ENCODE peak calls at places on chromosomes 13 and 19, in six cellular contexts. E is neural progenitor cell, A is MM.1S, V is colonic mucosa, N is endodermal cell, X is IMR-90. R is an unnamed sample. For H3K4me1, the result is how much of the 10 kb centered on the place peaks cover.

GRCh38 chr19:17213334-17213733 is 1.8 kb upstream of the USE1 start:
- DNase-seq in E (no peak), A (no peak), V (no peak), N (no peak), X (no peak), R (no peak)

GRCh38 chr19:40777795-40778044 is 327 bp upstream of the RAB4B start:
- DNase-seq in E (no peak), A (no peak), V (no peak), N (no peak), X (no peak), R (no peak)

GRCh38 chr13:81686877-81687276 is 1346.0 kb upstream of the SPRY2 start:
- DNase-seq in E (no peak), A (no peak), V (no peak), N (no peak), X (no peak), R (no peak)

GRCh38 chr19:33864311-33864850 is 67.7 kb downstream of the KCTD15 start:
- DNase-seq in E (no peak), A (no peak), V (peak), N (no peak), X (no peak), R (no peak)

GRCh38 chr13:109494955-109495354 is 291.4 kb downstream of the IRS2 start:
- DNase-seq in E (no peak), A (no peak), V (no peak), N (no peak), X (peak), R (no peak)

GRCh38 chr19:54430306-54431254 is 15.3 kb downstream of the TTYH1 start:
- DNase-seq in E (peak), A (no peak), V (no peak), N (peak), X (no peak), R (peak)

GRCh38 chr13:89969996-89970709 is 1377.3 kb upstream of the MIR17HG start:
- DNase-seq in E (no peak), A (no peak), V (no peak), N (no peak), X (no peak), R (no peak)

GRCh38 chr13:100601716-100602115 is 13.1 kb upstream of the GGACT start:
- DNase-seq in E (no peak), A (no peak), V (no peak), N (no peak), X (no peak), R (no peak)

GRCh38 chr13:98525852-98526512 is 50.9 kb downstream of the STK24 start:
- DNase-seq in E (no peak), A (no peak), V (no peak), N (no peak), X (no peak), R (no peak)

GRCh38 chr19:18292810-18293641 is 11.6 kb upstream of the JUND start:
- DNase-seq in E (peak), A (no peak), V (peak), N (peak), X (peak), R (peak)

GRCh38 chr13:45674908-45675307 is 27.2 kb upstream of the CBY2 start:
- DNase-seq in E (peak), A (no peak), V (no peak), N (no peak), X (peak), R (no peak)

GRCh38 chr19:54523403-54523802 is 20.8 kb downstream of the LAIR2 start:
- DNase-seq in E (no peak), A (no peak), V (no peak), N (no peak), X (peak), R (no peak)

GRCh38 chr19:8209111-8209964 is at the start of gene CERS4:
- DNase-seq in E (peak), A (no peak), V (peak), N (peak), X (peak), R (no peak)

GRCh38 chr19:50975766-50976165 is 6.4 kb upstream of the KLK6 start:
- DNase-seq in E (no peak), A (no peak), V (peak), N (peak), X (no peak), R (no peak)

GRCh38 chr13:34030782-34031181 is 212.8 kb downstream of the RFC3 start:
- DNase-seq in E (no peak), A (no peak), V (no peak), N (no peak), X (no peak), R (no peak)

GRCh38 chr13:31968473-31968872 is 63.1 kb upstream of the FRY start:
- DNase-seq in E (no peak), A (no peak), V (peak), N (no peak), X (no peak), R (no peak)

GRCh38 chr13:92804346-92804745 is 422.3 kb upstream of the GPC6 start:
- DNase-seq in E (no peak), A (no peak), V (no peak), N (no peak), X (peak), R (no peak)

GRCh38 chr13:101576977-101577376 is 124.5 kb downstream of the ITGBL1 start:
- DNase-seq in E (no peak), A (no peak), V (no peak), N (no peak), X (no peak), R (no peak)

GRCh38 chr13:28485551-28485950 is 9.4 kb downstream of the FLT1 start:
- DNase-seq in E (no peak), A (no peak), V (no peak), N (peak), X (no peak), R (no peak)

GRCh38 chr19:5321851-5322681 is 18.5 kb downstream of the PTPRS start:
- DNase-seq in E (peak), A (no peak), V (peak), N (peak), X (no peak), R (no peak)

GRCh38 chr13:96948127-96948526 is 46.1 kb downstream of the OXGR1 start:
- DNase-seq in E (no peak), A (no peak), V (no peak), N (no peak), X (no peak), R (no peak)

GRCh38 chr13:90723381-90723780 is 624.1 kb upstream of the MIR17HG start:
- DNase-seq in E (no peak), A (no peak), V (no peak), N (no peak), X (no peak), R (no peak)

GRCh38 chr13:107743983-107744382 is 471.4 kb downstream of the LIG4 start:
- DNase-seq in E (peak), A (no peak), V (no peak), N (no peak), X (peak), R (no peak)

GRCh38 chr13:101751488-101751887 is 299.0 kb downstream of the ITGBL1 start:
- DNase-seq in E (no peak), A (peak), V (no peak), N (no peak), X (peak), R (no peak)

GRCh38 chr13:32881792-32882175 is 134.4 kb upstream of the KL start:
- DNase-seq in E (no peak), A (no peak), V (no peak), N (no peak), X (no peak), R (no peak)

GRCh38 chr13:71255633-71256032 is 611.4 kb downstream of the DACH1 start:
- DNase-seq in E (no peak), A (no peak), V (no peak), N (no peak), X (no peak), R (no peak)

GRCh38 chr13:106052200-106052767 is 483.2 kb downstream of the EFNB2 start:
- DNase-seq in E (peak), A (no peak), V (no peak), N (no peak), X (peak), R (no peak)

GRCh38 chr13:87942204-87942603 is 271.0 kb downstream of the SLITRK5 start:
- DNase-seq in E (no peak), A (no peak), V (no peak), N (no peak), X (no peak), R (no peak)

GRCh38 chr13:41955605-41956004 is 5.3 kb downstream of the VWA8 start:
- DNase-seq in E (no peak), A (no peak), V (no peak), N (no peak), X (no peak), R (no peak)

GRCh38 chr13:92827503-92827902 is 399.1 kb upstream of the GPC6 start:
- DNase-seq in E (no peak), A (no peak), V (no peak), N (no peak), X (no peak), R (no peak)

GRCh38 chr19:13014101-13014920 is 19.0 kb downstream of the NFIX start:
- DNase-seq in E (peak), A (no peak), V (no peak), N (peak), X (no peak), R (no peak)

GRCh38 chr13:39016789-39017188 is 21.1 kb downstream of the PROSER1 start:
- DNase-seq in E (peak), A (peak), V (no peak), N (peak), X (peak), R (peak)

GRCh38 chr19:46000497-46001246 is 5.4 kb downstream of the CCDC61 start:
- DNase-seq in E (peak), A (no peak), V (peak), N (peak), X (no peak), R (peak)

GRCh38 chr13:109309625-109310363 is 476.6 kb downstream of the IRS2 start:
- DNase-seq in E (no peak), A (no peak), V (no peak), N (no peak), X (no peak), R (no peak)

GRCh38 chr13:102914629-102914935 is 68.8 kb downstream of the ERCC5 start:
- DNase-seq in E (peak), A (no peak), V (no peak), N (no peak), X (no peak), R (no peak)

GRCh38 chr13:106001443-106001842 is 534.0 kb downstream of the EFNB2 start:
- DNase-seq in E (no peak), A (no peak), V (no peak), N (no peak), X (no peak), R (no peak)

GRCh38 chr13:66138172-66138811 is 1091.8 kb downstream of the PCDH9 start:
- DNase-seq in E (no peak), A (peak), V (no peak), N (no peak), X (no peak), R (no peak)
- H3K9ac ChIP-seq in E (no peak), A (no peak), V (no peak), N (no peak), X (no peak), R (no peak)

DNA sequence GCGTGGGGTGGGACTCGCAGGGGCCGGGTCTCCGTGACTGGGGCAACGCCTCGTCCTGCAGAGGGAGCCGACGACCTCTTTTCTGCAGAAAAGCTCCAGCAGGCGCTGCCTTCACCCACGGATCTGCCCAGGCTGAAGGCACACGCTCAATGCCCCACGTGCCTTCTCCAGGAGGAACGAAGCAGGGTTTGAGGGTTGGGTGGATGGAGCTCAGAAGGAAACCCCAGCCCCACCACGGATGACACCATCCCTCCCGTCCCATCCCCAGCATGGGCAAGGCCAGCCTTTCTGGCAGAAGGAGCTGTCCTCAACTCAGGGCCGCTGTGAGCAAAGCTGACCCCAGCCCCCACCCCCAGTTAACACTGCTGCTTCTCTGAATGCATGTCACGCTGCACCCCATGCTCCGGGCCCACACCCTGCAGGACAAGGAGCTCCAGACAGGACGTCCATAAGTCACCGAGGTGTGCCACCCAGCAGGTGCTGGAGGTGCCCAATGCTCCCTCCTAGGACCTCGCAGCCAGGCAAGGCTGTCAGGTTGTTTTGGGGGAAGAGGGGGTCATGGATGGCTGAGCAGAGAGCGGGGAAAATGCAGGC is 7.4 kb downstream of the C19orf25 start:
- DNase-seq in E (peak), A (no peak), V (no peak), N (peak), X (no peak), R (peak)
- TF ChIP-seq CTCF in E (peak), A (peak), V (no peak), N (peak), X (peak), R (peak)

GRCh38 chr19:6459356-6460098 is at the start of gene SLC25A23:
- DNase-seq in E (peak), A (peak), V (peak), N (peak), X (peak), R (peak)

GRCh38 chr19:6458695-6459355 is 767 bp downstream of the SLC25A23 start:
- DNase-seq in E (peak), A (no peak), V (peak), N (peak), X (no peak), R (no peak)

GRCh38 chr19:6457958-6458694 is 1.5 kb downstream of the SLC25A23 start:
- DNase-seq in E (no peak), A (no peak), V (no peak), N (no peak), X (no peak), R (no peak)

GRCh38 chr19:6464070-6464873 is at the start of gene CRB3:
- DNase-seq in E (peak), A (peak), V (peak), N (peak), X (no peak), R (no peak)

DNA sequence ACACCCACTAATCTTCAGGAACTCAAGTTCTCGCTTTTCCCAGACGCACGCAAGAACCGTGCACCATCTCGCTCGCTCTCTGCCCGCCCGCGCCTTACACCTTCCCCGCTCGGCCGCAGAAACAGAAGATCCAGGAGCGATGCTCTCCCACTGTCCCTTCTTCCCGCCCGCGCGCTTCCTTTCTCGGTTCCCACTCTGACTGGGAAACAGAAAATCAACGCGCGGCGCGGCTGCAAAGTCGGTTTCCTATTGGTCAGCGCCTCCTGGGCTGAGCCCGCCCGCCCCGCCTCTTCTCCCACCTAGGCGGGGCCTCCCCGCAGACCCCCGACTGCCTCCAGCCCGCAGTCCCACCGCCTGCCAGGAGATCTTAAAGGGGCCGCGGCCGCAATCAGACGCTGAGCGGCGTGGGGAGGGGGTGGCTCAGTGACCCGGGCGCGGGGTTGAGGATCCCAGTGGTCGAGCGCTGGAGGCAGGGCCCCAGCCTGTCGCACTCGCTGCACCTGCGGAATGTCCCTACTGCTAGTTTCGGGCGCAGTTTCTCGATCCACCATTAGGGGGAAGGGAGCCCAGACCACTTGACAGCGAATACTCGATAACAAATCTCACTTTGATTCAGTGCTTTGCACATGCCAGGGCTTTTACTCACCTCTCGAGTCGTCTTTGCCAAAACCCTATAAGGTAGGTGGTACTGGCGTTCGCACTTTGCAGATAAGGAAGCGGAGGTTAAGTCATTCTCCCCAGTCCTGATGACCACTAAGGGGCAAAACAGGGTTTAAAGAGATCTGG is 700 bp upstream of the SLC25A23 start:
- DNase-seq in E (peak), A (peak), V (peak), N (peak), X (peak), R (peak)
- H3K4me1 ChIP-seq in E (under half), A (under half), V (under half), N (under half), X (under half), R (under half)

DNA sequence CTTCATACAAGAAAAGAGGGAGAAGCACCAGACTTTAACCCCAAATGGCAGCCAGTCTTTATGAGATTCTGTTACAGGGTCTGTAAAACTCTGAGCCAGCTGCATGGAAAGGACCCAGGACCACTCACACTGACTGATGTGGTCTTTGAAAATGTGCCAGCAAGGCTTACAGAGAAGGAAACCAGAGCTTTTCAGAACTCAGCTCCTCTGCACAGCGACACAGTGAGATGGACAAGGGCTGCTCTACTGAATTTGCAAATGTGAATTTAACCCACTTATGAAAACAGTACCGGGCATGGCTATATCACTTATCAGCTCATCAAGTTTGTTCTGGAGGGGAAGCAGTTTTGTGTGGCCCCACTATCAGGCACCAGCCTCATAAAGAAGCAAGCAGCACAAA is 98.8 kb upstream of the SERP2 start:
- DNase-seq in E (no peak), A (no peak), V (no peak), N (no peak), X (peak), R (peak)
- H3K9ac ChIP-seq in E (no peak), A (peak), V (no peak), N (no peak), X (no peak), R (peak)

GRCh38 chr13:110615322-110616102 is at the start of gene NAXD:
- DNase-seq in E (peak), A (peak), V (peak), N (peak), X (peak), R (peak)

GRCh38 chr13:110617326-110618072 is 2.2 kb downstream of the NAXD start:
- DNase-seq in E (no peak), A (no peak), V (peak), N (no peak), X (peak), R (no peak)

GRCh38 chr13:110618167-110618566 is 2.8 kb downstream of the NAXD start:
- DNase-seq in E (no peak), A (no peak), V (no peak), N (no peak), X (no peak), R (no peak)

GRCh38 chr13:110615005-110615321 is 382 bp upstream of the NAXD start:
- DNase-seq in E (no peak), A (no peak), V (no peak), N (no peak), X (no peak), R (no peak)

GRCh38 chr13:110616103-110617101 is 1.1 kb downstream of the NAXD start:
- DNase-seq in E (peak), A (peak), V (peak), N (peak), X (peak), R (peak)
- TF ChIP-seq CTCF in E (peak), A (peak), V (no peak), N (peak), X (no peak), R (peak)

GRCh38 chr19:49150944-49151243 is 4.3 kb downstream of the HRC start:
- DNase-seq in E (no peak), A (no peak), V (no peak), N (no peak), X (no peak), R (no peak)

GRCh38 chr19:49150106-49150943 is 4.9 kb downstream of the HRC start:
- DNase-seq in E (peak), A (peak), V (peak), N (peak), X (peak), R (peak)

GRCh38 chr19:49153167-49153809 is 1.9 kb downstream of the HRC start:
- DNase-seq in E (no peak), A (no peak), V (no peak), N (no peak), X (no peak), R (no peak)

GRCh38 chr19:49152218-49152550 is 3.0 kb downstream of the HRC start:
- DNase-seq in E (no peak), A (no peak), V (no peak), N (no peak), X (no peak), R (no peak)

GRCh38 chr19:49151339-49152217 is 3.6 kb downstream of the HRC start:
- DNase-seq in E (peak), A (no peak), V (peak), N (peak), X (peak), R (peak)
- H3K4me1 ChIP-seq in E (under half), A (under half), V (under half), N (under half), X (under half), R (under half)

GRCh38 chr13:46686171-46686570 is 110.8 kb downstream of the ESD start:
- DNase-seq in E (no peak), A (no peak), V (no peak), N (no peak), X (no peak), R (no peak)
- H3K9ac ChIP-seq in E (no peak), A (no peak), V (no peak), N (no peak), X (no peak), R (no peak)

GRCh38 chr19:58356971-58357797 is 3.9 kb upstream of the A1BG start:
- DNase-seq in E (no peak), A (no peak), V (no peak), N (peak), X (no peak), R (no peak)

GRCh38 chr19:58364127-58364526 is 1.6 kb upstream of the ZNF497 start:
- DNase-seq in E (no peak), A (no peak), V (no peak), N (no peak), X (no peak), R (no peak)

GRCh38 chr19:58357798-58358145 is 4.5 kb upstream of the A1BG start:
- DNase-seq in E (no peak), A (no peak), V (no peak), N (peak), X (no peak), R (no peak)

GRCh38 chr19:58362272-58362994 is at the start of gene ZNF497:
- DNase-seq in E (peak), A (peak), V (peak), N (peak), X (peak), R (peak)

DNA sequence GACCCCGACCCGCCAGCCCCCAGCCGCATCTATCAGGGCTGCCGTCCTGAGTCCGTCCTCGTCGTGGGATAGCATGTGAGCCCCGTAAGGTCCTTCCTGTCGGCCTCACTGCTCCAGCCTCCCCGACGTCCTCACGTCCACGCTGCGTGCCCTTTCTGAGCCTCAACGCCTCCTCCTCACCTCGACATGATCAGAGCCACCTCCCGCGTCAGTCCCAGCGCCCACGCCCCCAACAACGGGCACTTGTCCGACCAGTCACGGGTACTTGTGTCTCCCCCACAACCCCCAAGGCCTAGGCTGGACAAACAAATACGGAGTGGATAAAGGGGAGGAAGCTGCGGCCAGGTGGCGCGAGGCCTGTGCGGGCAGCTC is 665 bp downstream of the ZNF497 start:
- DNase-seq in E (no peak), A (no peak), V (no peak), N (no peak), X (peak), R (peak)
- TF ChIP-seq CTCF in E (peak), A (no peak), V (no peak), N (no peak), X (no peak), R (no peak)

R was measured in DND-41.